ENCODE peak calls at places on chromosomes 3 and 15, in four cellular contexts. One of them, this sample, is unnamed.

GRCh38 chr3:152302521-152303021 is 33.8 kb downstream of the MBNL1 start:
- DNase-seq in MM.1S: no peak
- DNase-seq in fibroblast of mammary gland: peak
- DNase-seq in OCI-LY7: no peak
- DNase-seq in this sample: no peak

GRCh38 chr15:69643971-69644370 is 191.4 kb downstream of the RPLP1 start:
- DNase-seq in fibroblast of mammary gland: no peak
- DNase-seq in MM.1S: no peak
- DNase-seq in OCI-LY7: no peak
- DNase-seq in this sample: no peak

GRCh38 chr15:58538225-58538731 is 106.5 kb downstream of the LIPC start:
- DNase-seq in fibroblast of mammary gland: no peak
- DNase-seq in MM.1S: no peak
- DNase-seq in OCI-LY7: no peak
- DNase-seq in this sample: no peak

GRCh38 chr3:185688808-185689207 is 102.7 kb downstream of the SENP2 start:
- DNase-seq in fibroblast of mammary gland: peak
- DNase-seq in OCI-LY7: no peak
- DNase-seq in MM.1S: no peak
- DNase-seq in this sample: no peak

GRCh38 chr15:84079885-84080777 is 155.4 kb upstream of the GOLGA6L4 start:
- DNase-seq in MM.1S: peak
- DNase-seq in OCI-LY7: peak
- DNase-seq in fibroblast of mammary gland: peak
- DNase-seq in this sample: peak

GRCh38 chr3:55701997-55702396 is 214.9 kb upstream of the WNT5A start:
- DNase-seq in fibroblast of mammary gland: no peak
- DNase-seq in OCI-LY7: no peak
- DNase-seq in MM.1S: no peak
- DNase-seq in this sample: no peak

GRCh38 chr15:74884428-74885223 is 5.2 kb upstream of the MPI start:
- DNase-seq in fibroblast of mammary gland: peak
- DNase-seq in MM.1S: no peak
- DNase-seq in OCI-LY7: no peak
- DNase-seq in this sample: no peak

GRCh38 chr3:45841380-45841700 is 579 bp downstream of the LZTFL1 start:
- DNase-seq in fibroblast of mammary gland: peak
- DNase-seq in MM.1S: peak
- DNase-seq in OCI-LY7: peak
- DNase-seq in this sample: no peak

GRCh38 chr3:40451551-40451950 is 5.6 kb upstream of the RPL14 start:
- DNase-seq in MM.1S: no peak
- DNase-seq in fibroblast of mammary gland: no peak
- DNase-seq in OCI-LY7: no peak
- DNase-seq in this sample: no peak

GRCh38 chr15:71784719-71785118 is 25.6 kb upstream of the NR2E3 start:
- DNase-seq in OCI-LY7: peak
- DNase-seq in fibroblast of mammary gland: no peak
- DNase-seq in MM.1S: no peak
- DNase-seq in this sample: no peak

GRCh38 chr3:151895881-151896661 is 22.6 kb downstream of the SUCNR1 start:
- DNase-seq in MM.1S: no peak
- DNase-seq in OCI-LY7: no peak
- DNase-seq in fibroblast of mammary gland: no peak
- DNase-seq in this sample: no peak

GRCh38 chr3:124748560-124749198 is 18.4 kb downstream of the UMPS start:
- DNase-seq in fibroblast of mammary gland: no peak
- DNase-seq in OCI-LY7: no peak
- DNase-seq in MM.1S: no peak
- DNase-seq in this sample: no peak

GRCh38 chr3:58994746-58995330 is 55.0 kb downstream of the CFAP20DC start:
- DNase-seq in fibroblast of mammary gland: peak
- DNase-seq in MM.1S: peak
- DNase-seq in OCI-LY7: peak
- DNase-seq in this sample: peak

GRCh38 chr3:182294256-182294655 is 499.0 kb upstream of the ATP11B start:
- DNase-seq in fibroblast of mammary gland: no peak
- DNase-seq in OCI-LY7: no peak
- DNase-seq in MM.1S: no peak
- DNase-seq in this sample: no peak

GRCh38 chr3:79018671-79019136 is 749.1 kb downstream of the ROBO1 start:
- DNase-seq in OCI-LY7: no peak
- DNase-seq in fibroblast of mammary gland: peak
- DNase-seq in MM.1S: peak
- DNase-seq in this sample: no peak

GRCh38 chr3:125229707-125230106 is 17.2 kb upstream of the SLC12A8 start:
- DNase-seq in fibroblast of mammary gland: no peak
- DNase-seq in MM.1S: no peak
- DNase-seq in OCI-LY7: no peak
- DNase-seq in this sample: no peak

GRCh38 chr15:50979041-50979440 is 70.6 kb downstream of the AP4E1 start:
- DNase-seq in fibroblast of mammary gland: no peak
- DNase-seq in MM.1S: no peak
- DNase-seq in OCI-LY7: no peak
- DNase-seq in this sample: no peak

GRCh38 chr3:10783360-10784346 is 32.4 kb upstream of the SLC6A11 start:
- DNase-seq in OCI-LY7: peak
- DNase-seq in fibroblast of mammary gland: peak
- DNase-seq in MM.1S: peak
- DNase-seq in this sample: peak

GRCh38 chr15:60091150-60091549 is 87.0 kb downstream of the FOXB1 start:
- DNase-seq in MM.1S: no peak
- DNase-seq in fibroblast of mammary gland: peak
- DNase-seq in OCI-LY7: no peak
- DNase-seq in this sample: no peak

GRCh38 chr3:44825264-44825925 is 36.3 kb upstream of the TMEM42 start:
- DNase-seq in OCI-LY7: no peak
- DNase-seq in MM.1S: no peak
- DNase-seq in fibroblast of mammary gland: peak
- DNase-seq in this sample: no peak

GRCh38 chr15:70608156-70608555 is 155.2 kb downstream of the UACA start:
- DNase-seq in fibroblast of mammary gland: peak
- DNase-seq in MM.1S: no peak
- DNase-seq in OCI-LY7: no peak
- DNase-seq in this sample: no peak

GRCh38 chr3:17642474-17642873 is 100.0 kb downstream of the TBC1D5 start:
- DNase-seq in OCI-LY7: no peak
- DNase-seq in fibroblast of mammary gland: peak
- DNase-seq in MM.1S: no peak
- DNase-seq in this sample: no peak

GRCh38 chr3:193842029-193842782 is 249.2 kb downstream of the OPA1 start:
- DNase-seq in OCI-LY7: peak
- DNase-seq in fibroblast of mammary gland: no peak
- DNase-seq in MM.1S: peak
- DNase-seq in this sample: no peak

GRCh38 chr15:30919877-30920550 is 16.3 kb downstream of the FAN1 start:
- DNase-seq in OCI-LY7: no peak
- DNase-seq in MM.1S: peak
- DNase-seq in fibroblast of mammary gland: no peak
- DNase-seq in this sample: no peak

GRCh38 chr15:72155021-72155621 is 36.9 kb downstream of the SENP8 start:
- DNase-seq in MM.1S: no peak
- DNase-seq in fibroblast of mammary gland: peak
- DNase-seq in OCI-LY7: no peak
- DNase-seq in this sample: no peak

GRCh38 chr15:31216210-31216911 is 110.3 kb upstream of the KLF13 start:
- DNase-seq in fibroblast of mammary gland: peak
- DNase-seq in MM.1S: peak
- DNase-seq in OCI-LY7: peak
- DNase-seq in this sample: peak

DNA sequence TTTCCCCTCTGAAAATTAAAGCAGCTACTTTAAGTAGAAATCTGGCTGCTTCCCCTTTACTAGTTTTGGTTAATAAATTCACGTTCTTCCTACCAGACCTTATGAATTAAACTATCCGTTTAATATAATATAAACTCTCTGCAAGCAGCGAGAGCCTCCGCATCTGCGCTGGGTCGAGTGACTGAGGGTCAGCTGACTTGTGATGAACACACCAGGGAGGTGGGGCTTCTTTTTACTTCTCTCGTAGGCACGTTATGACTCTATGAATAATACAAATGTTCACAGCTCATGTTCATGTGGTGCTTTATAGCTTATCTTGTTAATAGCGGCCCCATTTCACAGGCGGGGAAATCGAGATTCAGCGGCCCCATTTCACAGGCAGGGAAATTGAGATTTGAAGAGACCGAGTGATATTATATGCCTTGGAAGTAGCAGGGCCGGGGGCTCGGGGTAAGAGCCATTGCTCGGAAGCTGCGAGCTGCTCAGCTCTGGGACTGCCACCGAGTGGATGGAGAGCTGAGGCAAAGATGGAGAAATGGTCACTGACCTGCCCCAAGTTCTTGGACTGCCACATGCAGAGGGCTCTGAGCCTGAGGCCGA is 8.3 kb downstream of the MUC4 start:
- DNase-seq in fibroblast of mammary gland: peak
- DNase-seq in OCI-LY7: no peak
- DNase-seq in MM.1S: no peak
- DNase-seq in this sample: no peak
- H3K4me3 ChIP-seq in fibroblast of mammary gland: no peak
- H3K4me3 ChIP-seq in OCI-LY7: no peak
- H3K4me3 ChIP-seq in MM.1S: no peak
- H3K4me3 ChIP-seq in this sample: no peak

DNA sequence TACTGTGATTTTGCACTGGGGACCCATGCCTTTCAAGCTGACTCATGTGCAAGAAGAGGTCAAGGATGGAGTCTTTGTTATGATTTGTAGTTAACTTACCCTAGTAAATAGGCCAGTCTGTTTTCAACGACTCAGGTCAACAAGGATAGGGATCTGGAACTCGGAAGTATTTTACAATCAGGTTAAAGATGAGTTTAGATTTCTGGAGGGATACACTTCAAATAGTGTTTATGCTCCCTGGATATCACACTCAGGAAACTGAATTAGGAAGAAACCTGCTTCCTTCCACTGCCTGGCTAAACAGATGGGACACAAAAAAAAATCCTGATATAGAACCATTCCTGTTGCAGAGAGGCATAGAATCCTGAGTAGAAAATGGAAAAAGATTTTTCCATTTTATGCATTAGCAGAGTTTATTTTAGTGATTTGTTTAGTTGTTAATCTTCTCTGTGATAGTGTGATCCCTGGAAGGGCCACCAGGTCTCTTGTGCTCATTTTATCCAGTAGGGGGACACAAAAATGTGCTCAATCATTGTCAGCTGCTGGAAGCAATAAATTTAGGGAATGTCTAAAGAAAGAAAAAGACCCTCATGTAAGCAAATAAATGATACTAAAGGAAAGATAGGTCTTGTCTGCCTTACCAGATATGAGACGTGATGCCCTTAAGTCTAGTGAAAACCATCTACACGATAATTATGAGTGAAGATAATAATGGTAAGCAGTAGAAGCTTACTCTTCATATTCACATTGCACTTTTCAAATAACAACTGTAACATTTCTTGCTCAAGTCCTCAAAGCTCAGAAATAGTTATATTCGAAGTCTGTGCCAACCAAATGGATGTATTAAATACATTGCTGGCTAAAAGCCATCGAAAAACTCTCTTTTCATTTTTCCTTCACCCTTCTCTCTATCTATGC is 452.1 kb upstream of the KCNMB2 start:
- DNase-seq in fibroblast of mammary gland: no peak
- DNase-seq in OCI-LY7: no peak
- DNase-seq in MM.1S: peak
- DNase-seq in this sample: peak
- H3K4me3 ChIP-seq in fibroblast of mammary gland: no peak
- H3K4me3 ChIP-seq in OCI-LY7: no peak
- H3K4me3 ChIP-seq in MM.1S: peak
- H3K4me3 ChIP-seq in this sample: no peak

DNA sequence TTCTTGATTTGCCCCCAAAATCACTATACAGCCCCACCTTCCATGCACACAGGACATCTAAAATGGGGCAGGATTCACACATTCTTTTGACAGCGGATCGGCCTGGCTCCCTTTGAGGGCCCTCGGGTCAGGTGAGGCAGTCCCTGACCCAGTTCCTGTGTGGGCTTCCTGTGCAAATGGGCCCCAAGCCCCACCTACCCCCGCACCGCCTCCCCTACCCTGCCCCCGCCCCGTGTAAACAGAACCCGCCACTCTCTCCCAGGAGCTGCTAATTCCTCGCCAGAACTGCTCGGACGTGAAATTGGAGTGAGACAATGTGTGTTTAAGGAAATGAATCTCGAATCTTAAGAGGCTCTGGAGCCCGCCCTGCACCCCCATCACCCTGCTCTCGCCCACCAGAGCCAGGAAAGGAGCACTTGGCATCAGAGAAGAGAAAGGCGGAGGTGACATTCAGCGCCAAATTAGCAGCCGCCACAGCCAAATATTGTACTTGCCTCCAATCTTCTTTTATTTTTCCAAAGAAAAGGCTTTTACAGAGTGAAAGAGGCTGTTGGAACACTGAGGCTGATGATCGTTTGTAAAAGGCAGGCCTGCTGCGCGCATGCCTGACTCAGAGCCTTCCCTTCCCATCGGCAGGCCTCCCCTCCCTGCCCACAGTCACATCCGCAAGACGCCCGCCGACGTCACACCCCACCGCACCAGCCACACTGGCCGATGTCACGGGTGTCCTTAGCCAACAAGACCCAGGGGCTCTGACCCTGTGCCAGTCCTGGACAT is 53.1 kb downstream of the CACNA2D2 start:
- DNase-seq in fibroblast of mammary gland: peak
- DNase-seq in MM.1S: no peak
- DNase-seq in OCI-LY7: no peak
- DNase-seq in this sample: no peak
- H3K4me3 ChIP-seq in fibroblast of mammary gland: no peak
- H3K4me3 ChIP-seq in MM.1S: no peak
- H3K4me3 ChIP-seq in OCI-LY7: no peak
- H3K4me3 ChIP-seq in this sample: no peak

GRCh38 chr3:5388091-5388490 is 200.6 kb downstream of the EDEM1 start:
- DNase-seq in MM.1S: no peak
- DNase-seq in OCI-LY7: no peak
- DNase-seq in fibroblast of mammary gland: no peak
- DNase-seq in this sample: no peak

GRCh38 chr3:5391226-5391625 is 203.7 kb downstream of the EDEM1 start:
- DNase-seq in MM.1S: no peak
- DNase-seq in fibroblast of mammary gland: no peak
- DNase-seq in OCI-LY7: no peak
- DNase-seq in this sample: no peak

GRCh38 chr3:5389057-5389456 is 201.6 kb downstream of the EDEM1 start:
- DNase-seq in MM.1S: no peak
- DNase-seq in fibroblast of mammary gland: no peak
- DNase-seq in OCI-LY7: no peak
- DNase-seq in this sample: no peak

GRCh38 chr3:5384557-5384956 is 197.1 kb downstream of the EDEM1 start:
- DNase-seq in MM.1S: no peak
- DNase-seq in OCI-LY7: no peak
- DNase-seq in fibroblast of mammary gland: no peak
- DNase-seq in this sample: no peak

DNA sequence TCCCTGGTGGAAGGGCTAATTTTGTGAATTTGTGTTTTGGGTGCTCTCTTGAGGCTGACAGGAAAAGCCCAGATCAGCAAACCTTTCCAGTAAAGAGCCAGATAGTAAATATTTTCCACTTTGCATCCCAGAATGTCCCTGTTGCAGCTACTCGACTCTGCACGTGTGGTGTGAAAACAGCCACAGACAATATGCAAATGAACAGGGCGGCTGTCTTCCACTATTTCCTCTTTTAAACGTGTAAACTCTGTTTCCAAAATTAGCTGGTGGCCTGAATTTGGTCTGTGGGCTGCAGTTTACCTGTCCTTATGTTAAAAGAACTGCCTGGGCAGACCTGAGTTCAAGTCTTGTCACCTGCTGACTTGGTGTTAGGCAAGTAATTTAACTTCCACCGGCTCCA is 202.7 kb downstream of the EDEM1 start:
- DNase-seq in OCI-LY7: peak
- DNase-seq in fibroblast of mammary gland: no peak
- DNase-seq in MM.1S: peak
- DNase-seq in this sample: no peak
- H3K4me3 ChIP-seq in OCI-LY7: no peak
- H3K4me3 ChIP-seq in fibroblast of mammary gland: no peak
- H3K4me3 ChIP-seq in MM.1S: no peak
- H3K4me3 ChIP-seq in this sample: no peak